ENCODE peak calls at places on chromosomes 5 and 9, in ten cellular contexts. One of them, this sample, is unnamed.
A peak's percentile ranks its signal among the peaks of the same experiment; 100 is the strongest.

GRCh38 chr5:110853267-110853666 is 114.5 kb downstream of the SLC25A46 start:
- DNase-seq in neuronal stem cell: no peak
- DNase-seq in stomach: no peak
- DNase-seq in DND-41: no peak
- DNase-seq in CD8-positive, alpha-beta T cell: no peak
- DNase-seq in endodermal cell: no peak
- DNase-seq in K562: no peak
- DNase-seq in cardiac muscle cell: peak; percentile 48
- DNase-seq in Karpas-422: peak; percentile 32
- DNase-seq in uterus: no peak
- DNase-seq in this sample: no peak

GRCh38 chr5:9149988-9150387 is 395.9 kb downstream of the SEMA5A start:
- DNase-seq in neuronal stem cell: no peak
- DNase-seq in stomach: no peak
- DNase-seq in DND-41: no peak
- DNase-seq in CD8-positive, alpha-beta T cell: no peak
- DNase-seq in endodermal cell: no peak
- DNase-seq in K562: no peak
- DNase-seq in cardiac muscle cell: no peak
- DNase-seq in Karpas-422: no peak
- DNase-seq in uterus: no peak
- DNase-seq in this sample: no peak

GRCh38 chr5:178381921-178382688 is 149.5 kb upstream of the PHYKPL start:
- DNase-seq in neuronal stem cell: no peak
- DNase-seq in stomach: no peak
- DNase-seq in DND-41: no peak
- DNase-seq in CD8-positive, alpha-beta T cell: no peak
- DNase-seq in endodermal cell: no peak
- DNase-seq in K562: no peak
- DNase-seq in cardiac muscle cell: no peak
- DNase-seq in Karpas-422: no peak
- DNase-seq in uterus: no peak
- DNase-seq in this sample: no peak

GRCh38 chr9:110027624-110028023 is 180.3 kb downstream of the C9orf152 start:
- DNase-seq in neuronal stem cell: peak; percentile 82
- DNase-seq in stomach: no peak
- DNase-seq in DND-41: no peak
- DNase-seq in CD8-positive, alpha-beta T cell: no peak
- DNase-seq in endodermal cell: no peak
- DNase-seq in K562: no peak
- DNase-seq in cardiac muscle cell: peak; percentile 85
- DNase-seq in Karpas-422: no peak
- DNase-seq in uterus: no peak
- DNase-seq in this sample: no peak

GRCh38 chr9:125203259-125203658 is 2.9 kb downstream of the RABEPK start:
- DNase-seq in neuronal stem cell: no peak
- DNase-seq in stomach: no peak
- DNase-seq in DND-41: no peak
- DNase-seq in CD8-positive, alpha-beta T cell: no peak
- DNase-seq in endodermal cell: no peak
- DNase-seq in K562: no peak
- DNase-seq in cardiac muscle cell: no peak
- DNase-seq in Karpas-422: no peak
- DNase-seq in uterus: no peak
- DNase-seq in this sample: no peak

GRCh38 chr5:142641681-142642080 is 44.2 kb downstream of the FGF1 start:
- DNase-seq in neuronal stem cell: no peak
- DNase-seq in stomach: no peak
- DNase-seq in DND-41: no peak
- DNase-seq in CD8-positive, alpha-beta T cell: no peak
- DNase-seq in endodermal cell: no peak
- DNase-seq in K562: no peak
- DNase-seq in cardiac muscle cell: no peak
- DNase-seq in Karpas-422: no peak
- DNase-seq in uterus: no peak
- DNase-seq in this sample: no peak

GRCh38 chr9:98488578-98489312 is 220.0 kb downstream of the GABBR2 start:
- DNase-seq in neuronal stem cell: no peak
- DNase-seq in stomach: no peak
- DNase-seq in DND-41: no peak
- DNase-seq in CD8-positive, alpha-beta T cell: no peak
- DNase-seq in endodermal cell: no peak
- DNase-seq in K562: no peak
- DNase-seq in cardiac muscle cell: peak; percentile 87
- DNase-seq in Karpas-422: no peak
- DNase-seq in uterus: no peak
- DNase-seq in this sample: no peak

GRCh38 chr5:168772466-168772961 is 193.3 kb upstream of the PANK3 start:
- DNase-seq in neuronal stem cell: no peak
- DNase-seq in stomach: no peak
- DNase-seq in DND-41: no peak
- DNase-seq in CD8-positive, alpha-beta T cell: no peak
- DNase-seq in endodermal cell: no peak
- DNase-seq in K562: no peak
- DNase-seq in cardiac muscle cell: no peak
- DNase-seq in Karpas-422: no peak
- DNase-seq in uterus: no peak
- DNase-seq in this sample: no peak

GRCh38 chr9:137199411-137200121 is 975 bp downstream of the TPRN start:
- DNase-seq in neuronal stem cell: no peak
- DNase-seq in stomach: no peak
- DNase-seq in DND-41: no peak
- DNase-seq in CD8-positive, alpha-beta T cell: no peak
- DNase-seq in endodermal cell: peak; percentile 68
- DNase-seq in K562: no peak
- DNase-seq in cardiac muscle cell: peak; percentile 47
- DNase-seq in Karpas-422: peak; percentile 40
- DNase-seq in uterus: no peak
- DNase-seq in this sample: no peak

GRCh38 chr5:153891394-153891793 is 147.3 kb downstream of the FAM114A2 start:
- DNase-seq in neuronal stem cell: no peak
- DNase-seq in stomach: no peak
- DNase-seq in DND-41: no peak
- DNase-seq in CD8-positive, alpha-beta T cell: no peak
- DNase-seq in endodermal cell: no peak
- DNase-seq in K562: no peak
- DNase-seq in cardiac muscle cell: no peak
- DNase-seq in Karpas-422: no peak
- DNase-seq in uterus: no peak
- DNase-seq in this sample: no peak

GRCh38 chr5:120550358-120550757 is 86.3 kb downstream of the PRR16 start:
- DNase-seq in neuronal stem cell: no peak
- DNase-seq in stomach: no peak
- DNase-seq in DND-41: no peak
- DNase-seq in CD8-positive, alpha-beta T cell: no peak
- DNase-seq in endodermal cell: no peak
- DNase-seq in K562: no peak
- DNase-seq in cardiac muscle cell: no peak
- DNase-seq in Karpas-422: no peak
- DNase-seq in uterus: no peak
- DNase-seq in this sample: no peak

GRCh38 chr5:57034517-57034916 is 82.6 kb upstream of the MIER3 start:
- DNase-seq in neuronal stem cell: no peak
- DNase-seq in stomach: no peak
- DNase-seq in DND-41: no peak
- DNase-seq in CD8-positive, alpha-beta T cell: no peak
- DNase-seq in endodermal cell: no peak
- DNase-seq in K562: no peak
- DNase-seq in cardiac muscle cell: no peak
- DNase-seq in Karpas-422: no peak
- DNase-seq in uterus: no peak
- DNase-seq in this sample: no peak

GRCh38 chr5:152632380-152632779 is 227.3 kb upstream of the NMUR2 start:
- DNase-seq in neuronal stem cell: no peak
- DNase-seq in stomach: no peak
- DNase-seq in DND-41: no peak
- DNase-seq in CD8-positive, alpha-beta T cell: no peak
- DNase-seq in endodermal cell: no peak
- DNase-seq in K562: no peak
- DNase-seq in cardiac muscle cell: no peak
- DNase-seq in Karpas-422: no peak
- DNase-seq in uterus: no peak
- DNase-seq in this sample: no peak

GRCh38 chr5:168214886-168215285 is 76.6 kb upstream of the WWC1 start:
- DNase-seq in neuronal stem cell: no peak
- DNase-seq in stomach: no peak
- DNase-seq in DND-41: no peak
- DNase-seq in CD8-positive, alpha-beta T cell: no peak
- DNase-seq in endodermal cell: no peak
- DNase-seq in K562: no peak
- DNase-seq in cardiac muscle cell: no peak
- DNase-seq in Karpas-422: no peak
- DNase-seq in uterus: no peak
- DNase-seq in this sample: no peak

GRCh38 chr5:146463446-146463845 is 16.3 kb downstream of the TCERG1 start:
- DNase-seq in neuronal stem cell: no peak
- DNase-seq in stomach: no peak
- DNase-seq in DND-41: no peak
- DNase-seq in CD8-positive, alpha-beta T cell: no peak
- DNase-seq in endodermal cell: no peak
- DNase-seq in K562: no peak
- DNase-seq in cardiac muscle cell: no peak
- DNase-seq in Karpas-422: no peak
- DNase-seq in uterus: no peak
- DNase-seq in this sample: no peak
- H3K36me3 ChIP-seq in neuronal stem cell: peaks cover 98% of the 10 kb centered on the region
- H3K36me3 ChIP-seq in stomach: peaks cover 84% of the 10 kb centered on the region
- H3K36me3 ChIP-seq in DND-41: peaks cover 93% of the 10 kb centered on the region
- H3K36me3 ChIP-seq in CD8-positive, alpha-beta T cell: peaks cover 29% of the 10 kb centered on the region
- H3K36me3 ChIP-seq in endodermal cell: peaks cover 91% of the 10 kb centered on the region
- H3K36me3 ChIP-seq in K562: peaks cover 91% of the 10 kb centered on the region
- H3K36me3 ChIP-seq in cardiac muscle cell: peaks cover 53% of the 10 kb centered on the region
- H3K36me3 ChIP-seq in Karpas-422: peaks cover 74% of the 10 kb centered on the region
- H3K36me3 ChIP-seq in uterus: no peaks in the 10 kb centered on the region
- H3K36me3 ChIP-seq in this sample: peaks cover 76% of the 10 kb centered on the region

GRCh38 chr9:16039988-16040761 is 487.3 kb downstream of the CCDC171 start:
- DNase-seq in neuronal stem cell: peak; percentile 66
- DNase-seq in stomach: no peak
- DNase-seq in DND-41: no peak
- DNase-seq in CD8-positive, alpha-beta T cell: no peak
- DNase-seq in endodermal cell: peak; percentile 90
- DNase-seq in K562: no peak
- DNase-seq in cardiac muscle cell: peak; percentile 33
- DNase-seq in Karpas-422: no peak
- DNase-seq in uterus: peak; percentile 72
- DNase-seq in this sample: no peak
- H3K27ac ChIP-seq in neuronal stem cell: peak overlapping the region; percentile 62
- H3K27ac ChIP-seq in stomach: no peak overlapping the region
- H3K27ac ChIP-seq in DND-41: no peak overlapping the region
- H3K27ac ChIP-seq in CD8-positive, alpha-beta T cell: no peak overlapping the region
- H3K27ac ChIP-seq in endodermal cell: peak overlapping the region; percentile 29
- H3K27ac ChIP-seq in K562: no peak overlapping the region
- H3K27ac ChIP-seq in cardiac muscle cell: no peak overlapping the region
- H3K27ac ChIP-seq in Karpas-422: no peak overlapping the region
- H3K27ac ChIP-seq in uterus: peak overlapping the region; percentile 71
- H3K27ac ChIP-seq in this sample: no peak overlapping the region

GRCh38 chr5:174303437-174304045 is 258.0 kb downstream of the NSG2 start:
- DNase-seq in neuronal stem cell: no peak
- DNase-seq in stomach: no peak
- DNase-seq in DND-41: no peak
- DNase-seq in CD8-positive, alpha-beta T cell: no peak
- DNase-seq in endodermal cell: peak; percentile 47
- DNase-seq in K562: no peak
- DNase-seq in cardiac muscle cell: no peak
- DNase-seq in Karpas-422: no peak
- DNase-seq in uterus: no peak
- DNase-seq in this sample: no peak
- H3K9me3 ChIP-seq in neuronal stem cell: no peaks in the 10 kb centered on the region
- H3K9me3 ChIP-seq in stomach: no peaks in the 10 kb centered on the region
- H3K9me3 ChIP-seq in DND-41: no peaks in the 10 kb centered on the region
- H3K9me3 ChIP-seq in CD8-positive, alpha-beta T cell: no peaks in the 10 kb centered on the region
- H3K9me3 ChIP-seq in endodermal cell: no peaks in the 10 kb centered on the region
- H3K9me3 ChIP-seq in K562: no peaks in the 10 kb centered on the region
- H3K9me3 ChIP-seq in cardiac muscle cell: no peaks in the 10 kb centered on the region
- H3K9me3 ChIP-seq in Karpas-422: no peaks in the 10 kb centered on the region
- H3K9me3 ChIP-seq in uterus: no peaks in the 10 kb centered on the region
- H3K9me3 ChIP-seq in this sample: no peaks in the 10 kb centered on the region

GRCh38 chr9:133101356-133102189 is 19.5 kb downstream of the RALGDS start:
- DNase-seq in neuronal stem cell: no peak
- DNase-seq in stomach: no peak
- DNase-seq in DND-41: no peak
- DNase-seq in CD8-positive, alpha-beta T cell: no peak
- DNase-seq in endodermal cell: no peak
- DNase-seq in K562: no peak
- DNase-seq in cardiac muscle cell: no peak
- DNase-seq in Karpas-422: no peak
- DNase-seq in uterus: peak; percentile 14
- DNase-seq in this sample: peak; percentile 45

GRCh38 chr9:133098871-133099270 is 22.2 kb downstream of the RALGDS start:
- DNase-seq in neuronal stem cell: no peak
- DNase-seq in stomach: no peak
- DNase-seq in DND-41: no peak
- DNase-seq in CD8-positive, alpha-beta T cell: no peak
- DNase-seq in endodermal cell: no peak
- DNase-seq in K562: no peak
- DNase-seq in cardiac muscle cell: no peak
- DNase-seq in Karpas-422: no peak
- DNase-seq in uterus: no peak
- DNase-seq in this sample: no peak

GRCh38 chr9:133100518-133101355 is 20.3 kb downstream of the RALGDS start:
- DNase-seq in neuronal stem cell: no peak
- DNase-seq in stomach: no peak
- DNase-seq in DND-41: no peak
- DNase-seq in CD8-positive, alpha-beta T cell: no peak
- DNase-seq in endodermal cell: no peak
- DNase-seq in K562: no peak
- DNase-seq in cardiac muscle cell: no peak
- DNase-seq in Karpas-422: no peak
- DNase-seq in uterus: no peak
- DNase-seq in this sample: peak; percentile 25

GRCh38 chr9:133098104-133098754 is 22.8 kb downstream of the RALGDS start:
- DNase-seq in neuronal stem cell: no peak
- DNase-seq in stomach: no peak
- DNase-seq in DND-41: no peak
- DNase-seq in CD8-positive, alpha-beta T cell: no peak
- DNase-seq in endodermal cell: no peak
- DNase-seq in K562: no peak
- DNase-seq in cardiac muscle cell: no peak
- DNase-seq in Karpas-422: no peak
- DNase-seq in uterus: peak; percentile 17
- DNase-seq in this sample: no peak

DNA sequence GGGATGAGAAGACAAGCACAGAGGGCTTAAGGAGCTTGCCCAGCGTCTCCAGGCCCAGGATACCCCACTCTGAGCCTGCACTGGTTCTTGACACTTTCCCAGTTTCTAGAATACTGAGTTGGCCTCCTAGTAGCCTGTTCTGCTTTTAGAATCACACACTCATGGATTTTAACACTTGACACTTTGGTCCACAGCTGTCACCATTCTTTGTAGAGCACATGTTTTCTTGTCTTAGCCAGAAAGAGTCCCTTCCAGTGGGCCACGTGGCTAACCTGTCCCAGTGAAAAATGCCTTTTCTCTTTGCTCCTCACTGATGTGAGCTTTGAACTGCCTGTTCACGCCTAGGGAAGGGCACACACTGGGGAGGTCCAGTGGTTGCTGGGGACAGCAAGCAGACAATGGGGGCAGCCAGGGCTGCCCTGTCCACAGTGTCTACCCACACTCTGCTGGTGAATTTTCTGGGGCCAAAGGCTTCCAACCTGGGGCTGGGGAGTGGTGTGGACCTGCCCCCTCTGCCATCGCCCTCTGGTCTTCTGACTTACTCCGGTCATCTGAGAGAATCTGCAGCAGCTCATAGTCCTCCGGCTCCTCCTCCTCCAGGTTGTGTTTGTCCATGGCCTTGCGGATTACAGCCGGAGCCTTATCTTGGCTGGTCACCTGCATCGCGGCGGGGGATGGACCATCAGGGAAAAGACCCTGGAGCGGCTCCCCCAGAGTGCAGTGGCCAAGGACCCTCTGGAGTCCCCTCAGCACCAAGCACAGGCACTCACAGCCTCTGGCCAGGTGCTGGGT is 21.1 kb downstream of the RALGDS start:
- DNase-seq in neuronal stem cell: no peak
- DNase-seq in stomach: no peak
- DNase-seq in DND-41: no peak
- DNase-seq in CD8-positive, alpha-beta T cell: no peak
- DNase-seq in endodermal cell: no peak
- DNase-seq in K562: no peak
- DNase-seq in cardiac muscle cell: no peak
- DNase-seq in Karpas-422: no peak
- DNase-seq in uterus: no peak
- DNase-seq in this sample: peak; percentile 32
- H3K36me3 ChIP-seq in neuronal stem cell: peaks cover 92% of the 10 kb centered on the region
- H3K36me3 ChIP-seq in stomach: peaks cover 86% of the 10 kb centered on the region
- H3K36me3 ChIP-seq in DND-41: peaks cover 75% of the 10 kb centered on the region
- H3K36me3 ChIP-seq in CD8-positive, alpha-beta T cell: peaks cover 51% of the 10 kb centered on the region
- H3K36me3 ChIP-seq in endodermal cell: peaks cover 59% of the 10 kb centered on the region
- H3K36me3 ChIP-seq in K562: peaks cover 74% of the 10 kb centered on the region
- H3K36me3 ChIP-seq in cardiac muscle cell: peaks cover 32% of the 10 kb centered on the region
- H3K36me3 ChIP-seq in Karpas-422: peaks cover 58% of the 10 kb centered on the region
- H3K36me3 ChIP-seq in uterus: no peaks in the 10 kb centered on the region
- H3K36me3 ChIP-seq in this sample: peaks cover 84% of the 10 kb centered on the region

This sample was measured in lower lobe of right lung.